ENCODE peak calls at places on chromosomes 11 and 22, in ten cellular contexts. One of them, this sample, is unnamed.
A peak's percentile ranks its signal among the peaks of the same experiment; 100 is the strongest.

GRCh38 chr22:36439481-36440271 is 41.8 kb downstream of the TXN2 start:
- DNase-seq in OCI-LY7: no peak
- DNase-seq in Peyer's patch: no peak
- DNase-seq in dorsolateral prefrontal cortex: no peak
- DNase-seq in body of pancreas: no peak
- DNase-seq in lower leg skin: no peak
- DNase-seq in neural progenitor cell: no peak
- DNase-seq in brain microvascular endothelial cell: peak; percentile 92
- DNase-seq in HepG2: peak; percentile 53
- DNase-seq in GM12878: no peak
- DNase-seq in this sample: no peak

GRCh38 chr22:37178350-37179125 is 9.5 kb downstream of the C1QTNF6 start:
- DNase-seq in Peyer's patch: no peak
- DNase-seq in body of pancreas: no peak
- DNase-seq in HepG2: peak; percentile 67
- DNase-seq in brain microvascular endothelial cell: no peak
- DNase-seq in GM12878: no peak
- DNase-seq in OCI-LY7: no peak
- DNase-seq in neural progenitor cell: peak; percentile 85
- DNase-seq in lower leg skin: peak; percentile 76
- DNase-seq in dorsolateral prefrontal cortex: peak; percentile 25
- DNase-seq in this sample: no peak

GRCh38 chr22:46681010-46681409 is 57.0 kb downstream of the CERK start:
- DNase-seq in GM12878: no peak
- DNase-seq in HepG2: peak; percentile 18
- DNase-seq in lower leg skin: no peak
- DNase-seq in Peyer's patch: no peak
- DNase-seq in OCI-LY7: peak; percentile 40
- DNase-seq in dorsolateral prefrontal cortex: no peak
- DNase-seq in brain microvascular endothelial cell: no peak
- DNase-seq in neural progenitor cell: no peak
- DNase-seq in body of pancreas: no peak
- DNase-seq in this sample: no peak

GRCh38 chr11:65973439-65974110 is 12.0 kb downstream of the SART1 start:
- DNase-seq in body of pancreas: no peak
- DNase-seq in dorsolateral prefrontal cortex: no peak
- DNase-seq in Peyer's patch: no peak
- DNase-seq in neural progenitor cell: no peak
- DNase-seq in HepG2: no peak
- DNase-seq in brain microvascular endothelial cell: peak; percentile 13
- DNase-seq in lower leg skin: no peak
- DNase-seq in OCI-LY7: no peak
- DNase-seq in GM12878: no peak
- DNase-seq in this sample: no peak

GRCh38 chr22:44133161-44133560 is 47.6 kb upstream of the PARVG start:
- DNase-seq in neural progenitor cell: no peak
- DNase-seq in lower leg skin: no peak
- DNase-seq in dorsolateral prefrontal cortex: no peak
- DNase-seq in body of pancreas: no peak
- DNase-seq in Peyer's patch: no peak
- DNase-seq in HepG2: no peak
- DNase-seq in OCI-LY7: no peak
- DNase-seq in GM12878: no peak
- DNase-seq in brain microvascular endothelial cell: peak; percentile 43
- DNase-seq in this sample: no peak

GRCh38 chr22:29750559-29750958 is 16.2 kb downstream of the ZMAT5 start:
- DNase-seq in body of pancreas: no peak
- DNase-seq in dorsolateral prefrontal cortex: no peak
- DNase-seq in neural progenitor cell: no peak
- DNase-seq in OCI-LY7: no peak
- DNase-seq in brain microvascular endothelial cell: no peak
- DNase-seq in lower leg skin: no peak
- DNase-seq in GM12878: no peak
- DNase-seq in HepG2: no peak
- DNase-seq in Peyer's patch: no peak
- DNase-seq in this sample: no peak

GRCh38 chr11:120219157-120219934 is 8.5 kb downstream of the OAF start:
- DNase-seq in body of pancreas: no peak
- DNase-seq in dorsolateral prefrontal cortex: no peak
- DNase-seq in OCI-LY7: no peak
- DNase-seq in brain microvascular endothelial cell: no peak
- DNase-seq in Peyer's patch: no peak
- DNase-seq in GM12878: no peak
- DNase-seq in neural progenitor cell: peak; percentile 28
- DNase-seq in lower leg skin: no peak
- DNase-seq in HepG2: no peak
- DNase-seq in this sample: no peak

GRCh38 chr11:65593518-65594414 is 1.8 kb downstream of the KCNK7 start:
- DNase-seq in dorsolateral prefrontal cortex: peak; percentile 80
- DNase-seq in HepG2: no peak
- DNase-seq in OCI-LY7: peak; percentile 53
- DNase-seq in lower leg skin: no peak
- DNase-seq in neural progenitor cell: peak; percentile 73
- DNase-seq in Peyer's patch: peak; percentile 55
- DNase-seq in brain microvascular endothelial cell: no peak
- DNase-seq in body of pancreas: no peak
- DNase-seq in GM12878: no peak
- DNase-seq in this sample: no peak

GRCh38 chr22:19648419-19648929 is 65.8 kb upstream of the SEPTIN5 start:
- DNase-seq in dorsolateral prefrontal cortex: no peak
- DNase-seq in Peyer's patch: no peak
- DNase-seq in brain microvascular endothelial cell: no peak
- DNase-seq in GM12878: no peak
- DNase-seq in body of pancreas: no peak
- DNase-seq in lower leg skin: no peak
- DNase-seq in HepG2: no peak
- DNase-seq in OCI-LY7: peak; percentile 51
- DNase-seq in neural progenitor cell: no peak
- DNase-seq in this sample: no peak

GRCh38 chr11:64869571-64870175 is 8.7 kb downstream of the EHD1 start:
- DNase-seq in OCI-LY7: no peak
- DNase-seq in dorsolateral prefrontal cortex: no peak
- DNase-seq in body of pancreas: no peak
- DNase-seq in brain microvascular endothelial cell: no peak
- DNase-seq in neural progenitor cell: peak; percentile 53
- DNase-seq in HepG2: peak; percentile 42
- DNase-seq in lower leg skin: no peak
- DNase-seq in GM12878: no peak
- DNase-seq in Peyer's patch: no peak
- DNase-seq in this sample: peak; percentile 36

GRCh38 chr22:20742764-20743163 is 31.1 kb upstream of the SERPIND1 start:
- DNase-seq in body of pancreas: no peak
- DNase-seq in GM12878: no peak
- DNase-seq in dorsolateral prefrontal cortex: no peak
- DNase-seq in neural progenitor cell: no peak
- DNase-seq in lower leg skin: no peak
- DNase-seq in OCI-LY7: no peak
- DNase-seq in Peyer's patch: no peak
- DNase-seq in HepG2: no peak
- DNase-seq in brain microvascular endothelial cell: no peak
- DNase-seq in this sample: no peak

GRCh38 chr11:119684361-119685072 is 44.5 kb downstream of the NECTIN1 start:
- DNase-seq in OCI-LY7: no peak
- DNase-seq in neural progenitor cell: no peak
- DNase-seq in body of pancreas: no peak
- DNase-seq in brain microvascular endothelial cell: peak; percentile 64
- DNase-seq in GM12878: no peak
- DNase-seq in Peyer's patch: no peak
- DNase-seq in lower leg skin: no peak
- DNase-seq in HepG2: peak; percentile 46
- DNase-seq in dorsolateral prefrontal cortex: no peak
- DNase-seq in this sample: no peak

GRCh38 chr11:74084796-74085541 is 76.1 kb upstream of the UCP3 start:
- DNase-seq in neural progenitor cell: no peak
- DNase-seq in brain microvascular endothelial cell: no peak
- DNase-seq in Peyer's patch: no peak
- DNase-seq in OCI-LY7: no peak
- DNase-seq in lower leg skin: no peak
- DNase-seq in body of pancreas: no peak
- DNase-seq in dorsolateral prefrontal cortex: no peak
- DNase-seq in GM12878: no peak
- DNase-seq in HepG2: peak; percentile 79
- DNase-seq in this sample: no peak

GRCh38 chr22:47357493-47357892 is 595.0 kb downstream of the TBC1D22A start:
- DNase-seq in body of pancreas: no peak
- DNase-seq in lower leg skin: peak; percentile 56
- DNase-seq in HepG2: no peak
- DNase-seq in OCI-LY7: no peak
- DNase-seq in dorsolateral prefrontal cortex: no peak
- DNase-seq in brain microvascular endothelial cell: no peak
- DNase-seq in neural progenitor cell: no peak
- DNase-seq in Peyer's patch: no peak
- DNase-seq in GM12878: no peak
- DNase-seq in this sample: no peak

GRCh38 chr11:67628710-67629385 is 889 bp downstream of the NUDT8 start:
- DNase-seq in dorsolateral prefrontal cortex: no peak
- DNase-seq in neural progenitor cell: no peak
- DNase-seq in lower leg skin: no peak
- DNase-seq in OCI-LY7: no peak
- DNase-seq in brain microvascular endothelial cell: no peak
- DNase-seq in HepG2: no peak
- DNase-seq in Peyer's patch: no peak
- DNase-seq in body of pancreas: peak; percentile 28
- DNase-seq in GM12878: no peak
- DNase-seq in this sample: no peak
- TF ChIP-seq CTCF in dorsolateral prefrontal cortex: no peak
- TF ChIP-seq CTCF in neural progenitor cell: no peak
- TF ChIP-seq CTCF in lower leg skin: no peak
- TF ChIP-seq CTCF in OCI-LY7: peak; percentile 88
- TF ChIP-seq CTCF in brain microvascular endothelial cell: no peak
- TF ChIP-seq CTCF in HepG2: no peak
- TF ChIP-seq CTCF in Peyer's patch: no peak
- TF ChIP-seq CTCF in body of pancreas: no peak
- TF ChIP-seq CTCF in GM12878: no peak
- TF ChIP-seq CTCF in this sample: no peak

GRCh38 chr11:80417681-80418080 is 976.9 kb upstream of the TENM4 start:
- DNase-seq in dorsolateral prefrontal cortex: no peak
- DNase-seq in brain microvascular endothelial cell: peak; percentile 38
- DNase-seq in GM12878: no peak
- DNase-seq in OCI-LY7: no peak
- DNase-seq in body of pancreas: no peak
- DNase-seq in HepG2: no peak
- DNase-seq in Peyer's patch: no peak
- DNase-seq in lower leg skin: no peak
- DNase-seq in neural progenitor cell: no peak
- DNase-seq in this sample: no peak

GRCh38 chr11:80414766-80415165 is 973.9 kb upstream of the TENM4 start:
- DNase-seq in lower leg skin: no peak
- DNase-seq in dorsolateral prefrontal cortex: no peak
- DNase-seq in GM12878: no peak
- DNase-seq in HepG2: no peak
- DNase-seq in brain microvascular endothelial cell: peak; percentile 61
- DNase-seq in OCI-LY7: no peak
- DNase-seq in body of pancreas: no peak
- DNase-seq in Peyer's patch: no peak
- DNase-seq in neural progenitor cell: no peak
- DNase-seq in this sample: no peak

GRCh38 chr11:80412604-80413003 is 971.8 kb upstream of the TENM4 start:
- DNase-seq in brain microvascular endothelial cell: no peak
- DNase-seq in lower leg skin: no peak
- DNase-seq in body of pancreas: no peak
- DNase-seq in neural progenitor cell: no peak
- DNase-seq in OCI-LY7: no peak
- DNase-seq in GM12878: no peak
- DNase-seq in dorsolateral prefrontal cortex: no peak
- DNase-seq in HepG2: no peak
- DNase-seq in Peyer's patch: no peak
- DNase-seq in this sample: no peak
- TF ChIP-seq CTCF in brain microvascular endothelial cell: no peak
- TF ChIP-seq CTCF in lower leg skin: no peak
- TF ChIP-seq CTCF in body of pancreas: no peak
- TF ChIP-seq CTCF in neural progenitor cell: no peak
- TF ChIP-seq CTCF in OCI-LY7: no peak
- TF ChIP-seq CTCF in GM12878: no peak
- TF ChIP-seq CTCF in dorsolateral prefrontal cortex: no peak
- TF ChIP-seq CTCF in HepG2: no peak
- TF ChIP-seq CTCF in Peyer's patch: no peak
- TF ChIP-seq CTCF in this sample: no peak

GRCh38 chr11:107565219-107565937 is at the start of gene ALKBH8:
- DNase-seq in GM12878: peak; percentile 50
- DNase-seq in neural progenitor cell: peak; percentile 77
- DNase-seq in OCI-LY7: peak; percentile 80
- DNase-seq in HepG2: peak; percentile 54
- DNase-seq in lower leg skin: peak; percentile 95
- DNase-seq in brain microvascular endothelial cell: peak; percentile 74
- DNase-seq in dorsolateral prefrontal cortex: peak; percentile 82
- DNase-seq in Peyer's patch: peak; percentile 78
- DNase-seq in body of pancreas: peak; percentile 70
- DNase-seq in this sample: peak; percentile 43
- TF ChIP-seq CTCF in GM12878: no peak
- TF ChIP-seq CTCF in neural progenitor cell: no peak
- TF ChIP-seq CTCF in OCI-LY7: no peak
- TF ChIP-seq CTCF in HepG2: no peak
- TF ChIP-seq CTCF in lower leg skin: no peak
- TF ChIP-seq CTCF in brain microvascular endothelial cell: no peak
- TF ChIP-seq CTCF in dorsolateral prefrontal cortex: peak; percentile 47
- TF ChIP-seq CTCF in Peyer's patch: no peak
- TF ChIP-seq CTCF in body of pancreas: no peak
- TF ChIP-seq CTCF in this sample: no peak

DNA sequence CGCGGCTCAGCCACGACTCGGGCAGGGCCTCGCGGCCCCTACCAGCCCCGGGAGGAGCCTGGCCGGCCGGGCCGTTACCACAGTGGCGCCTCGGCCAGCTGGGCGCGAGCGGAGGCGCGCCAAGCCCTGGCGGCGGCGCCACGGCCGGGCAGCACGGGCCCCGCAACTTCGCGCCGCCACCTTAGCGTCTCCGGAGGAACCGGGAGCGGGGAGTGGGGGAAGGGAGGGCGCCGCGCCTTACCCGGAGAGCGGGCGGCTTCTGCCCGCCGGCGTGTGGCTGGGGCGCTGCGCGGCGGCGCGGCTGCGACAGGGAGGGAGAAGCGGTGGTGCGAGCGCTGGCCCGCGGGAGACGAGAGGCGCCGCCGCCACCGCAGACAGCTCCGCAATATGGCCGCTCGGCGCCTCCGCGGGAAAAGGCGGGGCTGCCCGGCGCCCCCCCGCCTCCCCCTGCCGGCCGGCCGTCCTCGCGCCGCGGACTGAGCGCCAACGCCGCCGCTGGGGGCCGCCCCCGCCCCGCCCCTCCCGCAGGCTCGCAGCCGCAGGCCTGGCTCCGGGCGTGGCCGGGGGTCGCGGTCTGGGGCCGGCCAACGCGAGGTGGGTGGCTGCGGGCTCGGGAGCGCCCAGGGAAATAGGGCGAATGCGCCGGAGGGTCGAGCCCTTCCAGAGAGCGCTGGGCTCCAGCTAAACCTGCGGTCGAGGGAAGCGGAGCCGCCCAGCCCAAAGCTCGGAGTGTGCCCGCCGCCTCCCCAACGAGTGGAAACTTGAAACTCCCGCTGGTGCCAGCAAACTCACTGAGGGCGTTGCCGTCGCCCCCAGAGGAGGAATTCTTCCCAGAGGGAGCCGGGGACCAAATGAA is at the start of gene RDX:
- DNase-seq in dorsolateral prefrontal cortex: peak; percentile 64
- DNase-seq in GM12878: no peak
- DNase-seq in OCI-LY7: peak; percentile 80
- DNase-seq in body of pancreas: peak; percentile 70
- DNase-seq in brain microvascular endothelial cell: peak; percentile 43
- DNase-seq in Peyer's patch: peak; percentile 59
- DNase-seq in lower leg skin: peak; percentile 95
- DNase-seq in neural progenitor cell: peak; percentile 94
- DNase-seq in HepG2: peak; percentile 52
- DNase-seq in this sample: peak; percentile 64
- TF ChIP-seq CTCF in dorsolateral prefrontal cortex: no peak
- TF ChIP-seq CTCF in GM12878: no peak
- TF ChIP-seq CTCF in OCI-LY7: peak; percentile 13
- TF ChIP-seq CTCF in body of pancreas: no peak
- TF ChIP-seq CTCF in brain microvascular endothelial cell: no peak
- TF ChIP-seq CTCF in Peyer's patch: no peak
- TF ChIP-seq CTCF in lower leg skin: no peak
- TF ChIP-seq CTCF in neural progenitor cell: no peak
- TF ChIP-seq CTCF in HepG2: no peak
- TF ChIP-seq CTCF in this sample: no peak